ENCODE peak calls at places on chromosomes 7 and 10, in seven cellular contexts. D, R, C, V, T, Z and B are unnamed samples.

GRCh38 chr10:86969421-86970041 is 1.2 kb downstream of the ADIRF start:
- DNase-seq in R (no peak), Z (no peak), C (no peak), T (no peak), D (no peak), V (peak; percentile 21), B (no peak)

GRCh38 chr10:17217661-17218306 is 10.3 kb upstream of the VIM start:
- DNase-seq in V (no peak), C (no peak), T (no peak), D (no peak), Z (no peak), R (no peak), B (no peak)

GRCh38 chr7:26081627-26082026 is 70.4 kb upstream of the NFE2L3 start:
- DNase-seq in D (peak; percentile 96), Z (no peak), V (no peak), T (no peak), R (no peak), C (no peak), B (no peak)

GRCh38 chr10:28530751-28531150 is 2.2 kb upstream of the WAC start:
- DNase-seq in Z (no peak), T (no peak), V (no peak), D (no peak), C (no peak), R (no peak), B (no peak)

GRCh38 chr7:96599288-96599936 is 110.2 kb downstream of the SEM1 start:
- DNase-seq in C (no peak), V (no peak), Z (no peak), T (no peak), D (no peak), R (no peak), B (no peak)

GRCh38 chr10:117666131-117666530 is 123.6 kb downstream of the EMX2 start:
- DNase-seq in T (no peak), R (no peak), D (no peak), C (no peak), V (no peak), Z (no peak), B (no peak)

GRCh38 chr7:21175714-21176113 is 252.2 kb upstream of the SP4 start:
- DNase-seq in R (no peak), D (no peak), C (no peak), T (no peak), V (no peak), Z (no peak), B (no peak)

GRCh38 chr7:47568569-47568968 is 13.3 kb downstream of the TNS3 start:
- DNase-seq in T (no peak), D (no peak), R (no peak), C (no peak), V (no peak), Z (peak; percentile 78), B (no peak)

GRCh38 chr10:44422631-44423030 is 37.7 kb upstream of the CXCL12 start:
- DNase-seq in D (no peak), T (no peak), V (peak; percentile 2), Z (no peak), C (no peak), R (no peak), B (no peak)

GRCh38 chr10:60853107-60853506 is 74.8 kb downstream of the CDK1 start:
- DNase-seq in T (no peak), D (no peak), R (no peak), C (no peak), V (no peak), Z (no peak), B (no peak)

GRCh38 chr10:69181433-69181832 is 1.4 kb downstream of the SUPV3L1 start:
- DNase-seq in Z (no peak), V (no peak), C (no peak), T (no peak), R (no peak), D (no peak), B (no peak)

GRCh38 chr7:43628431-43628830 is 45.5 kb downstream of the STK17A start:
- DNase-seq in T (no peak), D (no peak), Z (no peak), C (no peak), R (no peak), V (no peak), B (no peak)

GRCh38 chr7:48424731-48425130 is 253.5 kb downstream of the ABCA13 start:
- DNase-seq in R (peak; percentile 40), V (peak; percentile 38), T (no peak), Z (peak; percentile 14), D (peak; percentile 32), C (peak; percentile 13), B (peak; percentile 8)

GRCh38 chr7:12025246-12025645 is 185.8 kb upstream of the TMEM106B start:
- DNase-seq in T (no peak), Z (no peak), V (no peak), R (no peak), D (no peak), C (no peak), B (no peak)

GRCh38 chr7:5450549-5451327 is 27.1 kb upstream of the TNRC18 start:
- DNase-seq in T (no peak), C (peak; percentile 29), D (no peak), R (peak; percentile 61), Z (peak; percentile 94), V (peak; percentile 79), B (peak; percentile 63)

GRCh38 chr10:80323298-80323697 is 33.3 kb downstream of the DYDC1 start:
- DNase-seq in Z (no peak), R (no peak), T (no peak), C (no peak), V (no peak), D (peak; percentile 10), B (peak; percentile 4)

GRCh38 chr7:50372921-50373320 is 68.4 kb downstream of the IKZF1 start:
- DNase-seq in C (no peak), D (no peak), V (no peak), T (no peak), R (no peak), Z (no peak), B (no peak)

GRCh38 chr7:66281678-66282593 is 76.8 kb downstream of the TPST1 start:
- DNase-seq in C (peak; percentile 94), T (no peak), D (no peak), Z (no peak), V (no peak), R (no peak), B (no peak)

GRCh38 chr7:46776790-46777189 is 805.1 kb downstream of the TNS3 start:
- DNase-seq in R (peak; percentile 28), Z (no peak), V (no peak), C (no peak), T (no peak), D (no peak), B (no peak)

GRCh38 chr10:12412671-12413368 is 63.5 kb downstream of the CAMK1D start:
- DNase-seq in T (no peak), R (no peak), V (no peak), D (no peak), C (no peak), Z (no peak), B (peak; percentile 75)

GRCh38 chr7:33128631-33128989 is 754 bp upstream of the BBS9 start:
- DNase-seq in T (no peak), V (no peak), R (no peak), D (no peak), Z (no peak), C (no peak), B (no peak)

GRCh38 chr7:11689096-11689495 is 142.9 kb downstream of the THSD7A start:
- DNase-seq in T (no peak), D (no peak), R (no peak), C (no peak), Z (no peak), V (no peak), B (no peak)

GRCh38 chr7:30562498-30562897 is 32.2 kb upstream of the GARS1 start:
- DNase-seq in R (no peak), C (peak; percentile 74), Z (peak; percentile 55), D (no peak), T (no peak), V (no peak), B (no peak)
- TF ChIP-seq CTCF in R (no peak), C (peak; percentile 57), Z (peak; percentile 22), D (no peak), T (no peak), V (no peak), B (no peak)

GRCh38 chr7:1709900-1710299 is 39.8 kb downstream of the ELFN1 start:
- DNase-seq in R (no peak), T (no peak), C (no peak), V (no peak), Z (peak; percentile 31), D (no peak), B (no peak)
- TF ChIP-seq CTCF in R (peak; percentile 71), T (peak; percentile 33), C (peak; percentile 44), V (no peak), Z (peak; percentile 57), D (peak; percentile 81), B (peak; percentile 64)

GRCh38 chr7:133273221-133273620 is 20.3 kb downstream of the EXOC4 start:
- DNase-seq in D (no peak), R (no peak), C (no peak), Z (no peak), V (no peak), T (no peak), B (no peak)

GRCh38 chr7:133275441-133276105 is 22.7 kb downstream of the EXOC4 start:
- DNase-seq in T (no peak), V (no peak), Z (no peak), R (no peak), C (peak; percentile 29), D (no peak), B (no peak)

GRCh38 chr7:133274265-133274664 is 21.4 kb downstream of the EXOC4 start:
- DNase-seq in D (no peak), T (no peak), Z (no peak), R (no peak), C (no peak), V (no peak), B (no peak)

GRCh38 chr7:133275008-133275407 is 22.1 kb downstream of the EXOC4 start:
- DNase-seq in Z (no peak), R (no peak), D (no peak), V (no peak), T (no peak), C (no peak), B (no peak)
- TF ChIP-seq CTCF in Z (peak; percentile 16), R (no peak), D (no peak), V (no peak), T (no peak), C (peak; percentile 16), B (no peak)

DNA sequence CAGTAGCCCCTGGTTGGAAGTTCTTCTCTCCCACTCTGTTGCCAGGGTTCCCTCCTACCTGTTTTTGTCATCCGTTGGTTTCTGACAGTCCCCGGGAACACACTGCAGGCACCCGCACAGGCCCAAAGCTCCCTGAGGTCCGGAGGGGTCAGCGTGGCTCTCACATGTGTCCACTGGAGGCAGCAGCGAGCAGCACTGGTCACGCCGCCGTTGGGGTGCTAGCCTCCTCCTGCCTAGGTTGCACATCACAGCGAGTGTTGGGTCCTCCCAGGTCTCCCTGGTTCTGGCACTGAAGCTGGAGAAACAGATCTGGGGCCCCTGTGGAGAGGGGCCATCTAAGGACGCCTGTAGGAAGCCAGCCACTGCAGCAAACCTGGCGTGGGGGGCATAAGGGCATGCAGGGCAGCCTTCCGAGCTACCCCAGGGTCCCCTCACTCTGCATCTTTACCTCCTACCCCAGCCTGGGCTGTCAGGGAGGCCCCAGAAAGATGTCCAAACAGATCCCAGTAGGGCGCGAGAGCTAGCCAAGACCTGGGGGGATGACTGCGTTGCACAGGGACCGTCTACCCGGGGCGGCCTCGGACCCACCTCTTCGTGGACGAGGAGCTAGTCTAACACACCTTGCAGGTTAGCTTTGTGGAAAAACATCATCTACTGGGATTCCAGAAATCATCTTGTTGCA is 28.9 kb downstream of the LRRC27 start:
- DNase-seq in V (no peak), D (no peak), C (no peak), R (peak; percentile 16), Z (peak; percentile 80), T (no peak), B (peak; percentile 60)
- TF ChIP-seq CTCF in V (no peak), D (peak; percentile 63), C (peak; percentile 74), R (no peak), Z (peak; percentile 70), T (peak; percentile 57), B (peak; percentile 61)